ENCODE peak calls at places on chromosome 21, in six cellular contexts. B is psoas muscle, H is dorsolateral prefrontal cortex, V is colonic mucosa, T is lung, W is GM23338. C is an unnamed sample.

GRCh38 chr21:15604424-15604823 is 125.4 kb upstream of the USP25 start:
- DNase-seq in H (no peak), B (no peak), V (no peak), T (peak), W (peak), C (no peak)

GRCh38 chr21:31310750-31311149 is 33.3 kb downstream of the TIAM1 start:
- DNase-seq in H (no peak), B (no peak), W (peak), T (no peak), V (no peak), C (no peak)

GRCh38 chr21:42599486-42599885 is 53.9 kb upstream of the PDE9A start:
- DNase-seq in H (no peak), W (no peak), B (no peak), V (no peak), T (no peak), C (no peak)

GRCh38 chr21:41821081-41821755 is 54.4 kb upstream of the RIPK4 start:
- DNase-seq in H (no peak), T (no peak), B (no peak), W (no peak), V (no peak), C (no peak)

GRCh38 chr21:21818898-21819297 is 820.7 kb downstream of the NCAM2 start:
- DNase-seq in W (no peak), H (no peak), V (no peak), T (no peak), B (no peak), C (no peak)

GRCh38 chr21:20971296-20971921 is 26.8 kb upstream of the NCAM2 start:
- DNase-seq in H (peak), B (no peak), T (no peak), W (peak), V (peak), C (peak)

GRCh38 chr21:14114251-14114650 is 96.5 kb downstream of the LIPI start:
- DNase-seq in W (peak), H (no peak), V (no peak), T (no peak), B (no peak), C (no peak)

GRCh38 chr21:15003463-15004135 is 61.2 kb downstream of the NRIP1 start:
- DNase-seq in W (peak), H (no peak), T (no peak), B (no peak), V (no peak), C (no peak)

GRCh38 chr21:42063578-42064521 is 7.3 kb upstream of the UMODL1 start:
- DNase-seq in W (peak), H (no peak), B (no peak), V (peak), T (peak), C (no peak)

GRCh38 chr21:15514073-15514946 is 215.5 kb upstream of the USP25 start:
- DNase-seq in V (peak), B (no peak), W (no peak), T (no peak), H (no peak), C (no peak)

GRCh38 chr21:40680311-40680710 is 166.6 kb downstream of the DSCAM start:
- DNase-seq in T (no peak), W (no peak), V (no peak), B (no peak), H (no peak), C (no peak)

GRCh38 chr21:21137986-21138385 is 139.8 kb downstream of the NCAM2 start:
- DNase-seq in V (no peak), H (no peak), B (no peak), T (no peak), W (no peak), C (no peak)

GRCh38 chr21:15260604-15261003 is 195.8 kb upstream of the NRIP1 start:
- DNase-seq in W (no peak), B (no peak), T (no peak), V (no peak), H (no peak), C (no peak)

GRCh38 chr21:15001773-15002647 is 62.8 kb downstream of the NRIP1 start:
- DNase-seq in T (no peak), W (peak), B (no peak), H (no peak), V (no peak), C (no peak)

GRCh38 chr21:15631342-15631741 is 98.4 kb upstream of the USP25 start:
- DNase-seq in W (no peak), B (no peak), T (no peak), V (no peak), H (no peak), C (no peak)

GRCh38 chr21:45981154-45981606 is 390 bp upstream of the COL6A1 start:
- DNase-seq in W (peak), T (peak), B (peak), V (peak), H (peak), C (peak)

GRCh38 chr21:42234026-42234425 is 15.1 kb downstream of the ABCG1 start:
- DNase-seq in W (peak), H (no peak), T (no peak), B (no peak), V (no peak), C (no peak)

GRCh38 chr21:42644223-42645208 is 8.9 kb upstream of the PDE9A start:
- DNase-seq in B (no peak), V (no peak), H (no peak), W (no peak), T (no peak), C (no peak)

GRCh38 chr21:29342394-29342957 is 43.8 kb downstream of the BACH1 start:
- DNase-seq in B (peak), W (no peak), T (no peak), V (no peak), H (no peak), C (no peak)
- TF ChIP-seq CTCF in B (no peak), W (no peak), T (no peak), V (no peak), H (no peak), C (no peak)

DNA sequence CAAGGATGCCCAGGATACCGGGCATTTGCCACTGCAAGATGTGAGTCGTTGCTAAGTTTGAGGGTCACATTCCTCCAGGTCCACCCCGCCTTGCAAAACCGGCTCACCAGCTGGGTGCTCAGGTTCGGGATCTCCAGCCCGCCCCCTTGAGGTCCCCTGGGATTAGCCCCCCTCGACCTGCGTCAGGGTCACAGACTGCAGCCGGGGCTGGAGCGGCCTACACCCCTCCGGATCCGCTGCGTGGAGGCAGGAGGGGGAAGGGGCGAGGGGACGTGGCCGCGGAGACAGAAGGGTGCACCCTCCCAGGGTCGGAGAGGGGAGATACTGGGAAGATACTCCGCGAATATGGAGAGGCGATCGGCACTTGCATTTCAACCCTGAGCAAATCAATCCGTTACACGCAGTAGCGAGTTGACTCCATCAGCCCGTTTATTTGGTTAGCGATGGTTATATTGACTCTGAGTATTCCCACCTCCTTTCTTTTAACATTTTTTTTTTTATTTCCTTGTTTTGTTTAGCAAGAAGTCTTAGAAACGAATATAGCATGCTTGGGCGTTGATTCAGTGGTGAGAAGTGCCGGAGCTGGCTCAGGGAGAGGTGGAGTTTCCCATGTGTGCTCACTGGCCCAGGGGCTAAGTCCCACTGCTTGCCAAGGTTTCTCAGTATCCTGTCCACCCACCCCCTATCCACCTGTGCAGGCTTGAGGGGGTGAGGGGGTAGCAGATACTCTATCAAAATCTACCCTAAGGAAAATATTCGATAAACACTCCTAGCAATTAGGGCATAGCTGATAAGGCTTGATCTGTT is 983 bp downstream of the IFNAR2 start:
- DNase-seq in W (peak), H (peak), B (peak), V (peak), T (peak), C (peak)
- TF ChIP-seq CTCF in W (peak), H (peak), B (peak), V (no peak), T (no peak), C (peak)

GRCh38 chr21:37000381-37000780 is 6.1 kb upstream of the RIPPLY3 start:
- DNase-seq in W (no peak), V (no peak), H (no peak), T (no peak), B (no peak), C (no peak)
- TF ChIP-seq CTCF in W (peak), V (no peak), H (no peak), T (no peak), B (no peak), C (peak)

DNA sequence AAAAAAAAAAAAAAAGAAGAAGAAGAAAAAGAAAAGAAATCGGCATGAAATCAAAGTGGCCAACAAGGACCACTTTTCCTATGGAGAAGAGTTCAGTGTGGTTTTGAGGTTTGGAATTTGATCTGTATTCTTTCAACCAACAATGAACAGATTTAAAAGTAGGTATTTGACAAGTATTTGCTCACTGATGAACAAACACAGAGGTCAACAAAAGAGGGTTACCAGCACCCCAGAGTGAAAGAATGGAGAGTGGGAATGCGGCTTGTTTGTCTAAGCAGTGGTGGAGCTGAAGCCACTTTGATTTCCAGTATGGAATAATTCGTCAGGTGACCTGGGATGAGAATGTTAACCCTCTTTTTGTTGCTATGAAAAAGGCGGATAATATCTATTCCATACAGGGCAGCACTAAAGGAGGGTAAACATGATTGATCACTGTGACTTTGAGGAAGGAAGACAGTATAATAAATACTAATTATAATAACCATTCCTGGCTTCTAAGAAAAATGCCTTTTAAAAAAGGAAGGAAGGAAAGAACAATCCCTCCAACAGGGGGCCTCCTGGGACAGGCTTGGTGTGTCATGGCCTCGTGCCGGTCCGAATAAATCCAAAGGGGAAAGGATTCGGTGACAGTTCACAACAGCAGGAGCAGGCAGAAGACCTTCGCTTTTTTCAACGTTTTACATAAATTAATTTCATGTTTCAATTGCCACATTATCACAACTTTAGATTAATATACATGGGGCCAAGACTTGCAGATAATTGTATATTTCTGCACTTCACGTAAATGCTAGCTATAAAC is 37.2 kb upstream of the SIM2 start:
- DNase-seq in B (peak), V (peak), W (peak), H (peak), T (no peak), C (peak)
- TF ChIP-seq CTCF in B (peak), V (peak), W (peak), H (peak), T (no peak), C (peak)

GRCh38 chr21:44753357-44753756 is 42.0 kb upstream of the TSPEAR start:
- DNase-seq in W (no peak), H (no peak), B (no peak), T (no peak), V (no peak), C (no peak)

GRCh38 chr21:44752701-44753235 is 41.4 kb upstream of the TSPEAR start:
- DNase-seq in B (no peak), T (no peak), W (no peak), V (no peak), H (no peak), C (no peak)

GRCh38 chr21:44756416-44757185 is 45.0 kb downstream of the UBE2G2 start:
- DNase-seq in B (no peak), T (no peak), H (no peak), V (no peak), W (no peak), C (no peak)

GRCh38 chr21:44757731-44758130 is 43.9 kb downstream of the UBE2G2 start:
- DNase-seq in T (no peak), B (no peak), W (no peak), V (no peak), H (no peak), C (no peak)

GRCh38 chr21:44755227-44755626 is 43.9 kb upstream of the TSPEAR start:
- DNase-seq in B (no peak), H (no peak), T (no peak), W (no peak), V (no peak), C (no peak)
- TF ChIP-seq CTCF in B (no peak), H (no peak), T (no peak), W (no peak), V (no peak), C (no peak)

GRCh38 chr21:27564684-27565280 is 597.9 kb upstream of the ADAMTS5 start:
- DNase-seq in T (no peak), W (peak), V (peak), H (peak), B (peak), C (peak)
- TF ChIP-seq CTCF in T (no peak), W (peak), V (peak), H (peak), B (peak), C (peak)

GRCh38 chr21:44461438-44462089 is 6.3 kb downstream of the LRRC3 start:
- DNase-seq in V (no peak), H (no peak), B (no peak), T (no peak), W (no peak), C (no peak)
- TF ChIP-seq CTCF in V (no peak), H (no peak), B (peak), T (no peak), W (no peak), C (peak)

C was measured in neural crest cell.